ENCODE peak calls at places on chromosomes 7 and 10, in five cellular contexts. Y, M, P, U and E are unnamed samples.

GRCh38 chr10:86647773-86648705 is 6.3 kb upstream of the OPN4 start:
- DNase-seq in U (no peak), M (peak; percentile 39), P (no peak), Y (no peak), E (no peak)

GRCh38 chr10:97195654-97196212 is 10.0 kb upstream of the SLIT1 start:
- DNase-seq in M (no peak), Y (no peak), P (no peak), U (no peak), E (no peak)

GRCh38 chr10:63464402-63465292 is 1.1 kb downstream of the JMJD1C start:
- DNase-seq in U (no peak), M (no peak), P (peak; percentile 42), Y (no peak), E (no peak)

GRCh38 chr10:75283150-75284096 is 47.7 kb upstream of the COMTD1 start:
- DNase-seq in Y (peak; percentile 87), M (no peak), U (peak; percentile 47), P (peak; percentile 43), E (peak; percentile 71)

GRCh38 chr10:60678978-60679377 is 99.3 kb upstream of the CDK1 start:
- DNase-seq in M (no peak), P (no peak), Y (no peak), U (no peak), E (no peak)

GRCh38 chr7:72037494-72037893 is 374.6 kb downstream of the CALN1 start:
- DNase-seq in P (no peak), U (no peak), Y (no peak), M (no peak), E (no peak)

GRCh38 chr10:108421256-108421655 is 1256.8 kb upstream of the SORCS1 start:
- DNase-seq in U (no peak), P (no peak), M (no peak), Y (no peak), E (no peak)

GRCh38 chr7:151663382-151664100 is 143.8 kb upstream of the RHEB start:
- DNase-seq in Y (no peak), U (no peak), M (no peak), P (no peak), E (no peak)

GRCh38 chr10:36172574-36172973 is 530.5 kb upstream of the FZD8 start:
- DNase-seq in M (no peak), Y (no peak), U (no peak), P (peak; percentile 87), E (no peak)

GRCh38 chr10:78986419-78986818 is 82.3 kb upstream of the ZMIZ1 start:
- DNase-seq in P (no peak), Y (no peak), M (no peak), U (no peak), E (no peak)

GRCh38 chr7:55526770-55527169 is 45.5 kb downstream of the VOPP1 start:
- DNase-seq in M (no peak), P (no peak), U (no peak), Y (peak; percentile 54), E (no peak)

GRCh38 chr7:108211382-108212201 is 81.4 kb upstream of the LAMB4 start:
- DNase-seq in M (no peak), P (peak; percentile 48), U (no peak), Y (peak; percentile 54), E (no peak)

GRCh38 chr10:102814456-102814871 is 22.7 kb downstream of the CYP17A1 start:
- DNase-seq in P (peak; percentile 74), U (no peak), M (no peak), Y (no peak), E (no peak)

GRCh38 chr7:27148031-27148775 is 629 bp upstream of the HOXA6 start:
- DNase-seq in P (peak; percentile 66), Y (no peak), M (peak; percentile 41), U (no peak), E (no peak)

GRCh38 chr7:107494910-107495309 is 25.1 kb downstream of the GPR22 start:
- DNase-seq in P (no peak), M (no peak), U (no peak), Y (no peak), E (no peak)

GRCh38 chr7:118311121-118311803 is 86.8 kb downstream of the ANKRD7 start:
- DNase-seq in Y (no peak), M (no peak), P (peak; percentile 59), U (no peak), E (no peak)